ENCODE peak calls at places on chromosomes 7 and 10, in seven cellular contexts. O is stomach, C is thyroid gland, H is IMR-90, K is heart left ventricle, N is spleen, M is body of pancreas. G is an unnamed sample.

GRCh38 chr10:123986736-123987135 is 95.1 kb upstream of the CPXM2 start:
- DNase-seq in C (no peak), N (no peak), H (no peak), M (no peak), K (no peak), O (no peak), G (no peak)

GRCh38 chr7:111159426-111159825 is 68.5 kb downstream of the LRRN3 start:
- DNase-seq in O (no peak), C (no peak), H (peak; percentile 69), N (no peak), M (no peak), K (no peak), G (no peak)

GRCh38 chr10:101716891-101717659 is 22.1 kb upstream of the FBXW4 start:
- DNase-seq in H (no peak), K (no peak), C (no peak), N (no peak), M (no peak), O (no peak), G (no peak)

GRCh38 chr10:21020545-21020944 is 123.4 kb upstream of the NEBL start:
- DNase-seq in N (no peak), H (no peak), O (peak; percentile 32), K (no peak), M (peak; percentile 40), C (no peak), G (no peak)

GRCh38 chr7:148794476-148794875 is 89.6 kb downstream of the EZH2 start:
- DNase-seq in O (no peak), N (no peak), M (no peak), H (no peak), K (no peak), C (no peak), G (no peak)

GRCh38 chr7:135235841-135236240 is 2.2 kb downstream of the STRA8 start:
- DNase-seq in H (no peak), N (no peak), K (no peak), C (no peak), O (no peak), M (no peak), G (no peak)

GRCh38 chr10:48478980-48479811 is 125.7 kb downstream of the ARHGAP22 start:
- DNase-seq in H (no peak), O (peak; percentile 18), K (no peak), M (no peak), C (no peak), N (peak; percentile 61), G (no peak)

GRCh38 chr7:151599401-151600227 is 79.9 kb upstream of the RHEB start:
- DNase-seq in H (peak; percentile 93), C (no peak), K (peak; percentile 39), N (no peak), O (no peak), M (no peak), G (peak; percentile 75)

GRCh38 chr7:120725376-120726039 is 132.4 kb downstream of the TSPAN12 start:
- DNase-seq in N (no peak), K (no peak), C (no peak), M (no peak), O (no peak), H (peak; percentile 45), G (no peak)

GRCh38 chr7:138186951-138187351 is 110.7 kb downstream of the AKR1D1 start:
- DNase-seq in C (no peak), O (no peak), H (peak; percentile 4), M (no peak), N (no peak), K (peak; percentile 8), G (no peak)

GRCh38 chr10:5904227-5904626 is 14.2 kb downstream of the FBH1 start:
- DNase-seq in O (no peak), N (no peak), C (no peak), M (no peak), H (no peak), K (no peak), G (no peak)

GRCh38 chr7:85065306-85065705 is 121.5 kb downstream of the SEMA3D start:
- DNase-seq in O (no peak), K (peak; percentile 7), C (peak; percentile 45), M (no peak), H (peak; percentile 4), N (no peak), G (no peak)

GRCh38 chr7:34675749-34676374 is 17.8 kb downstream of the NPSR1 start:
- DNase-seq in M (peak; percentile 14), H (no peak), N (no peak), O (no peak), C (no peak), K (no peak), G (no peak)

GRCh38 chr7:105399043-105399725 is 10.5 kb upstream of the SRPK2 start:
- DNase-seq in K (no peak), C (no peak), N (no peak), H (peak; percentile 52), M (no peak), O (no peak), G (no peak)

GRCh38 chr10:117945651-117946050 is 101.1 kb downstream of the RAB11FIP2 start:
- DNase-seq in M (no peak), N (no peak), O (no peak), C (no peak), H (no peak), K (no peak), G (no peak)

GRCh38 chr7:50366311-50366710 is 61.8 kb downstream of the IKZF1 start:
- DNase-seq in N (no peak), O (no peak), M (no peak), H (no peak), C (no peak), K (no peak), G (no peak)

GRCh38 chr10:91378061-91378460 is 32.1 kb upstream of the HECTD2 start:
- DNase-seq in K (no peak), H (peak; percentile 13), C (no peak), M (no peak), O (no peak), N (no peak), G (no peak)

GRCh38 chr7:128166603-128167315 is 74.3 kb upstream of the LEP start:
- DNase-seq in M (peak; percentile 31), K (no peak), C (peak; percentile 9), N (no peak), O (no peak), H (no peak), G (no peak)
- H3K4me3 ChIP-seq in M (peak overlapping the region; percentile 24), K (peak overlapping the region; percentile 27), C (peak overlapping the region; percentile 20), N (peak overlapping the region; percentile 71), O (peak overlapping the region; percentile 44), H (peak overlapping the region; percentile 34), G (peak overlapping the region; percentile 25)

GRCh38 chr7:116952640-116953371 is 495 bp upstream of the ST7 start:
- DNase-seq in N (no peak), M (peak; percentile 75), C (no peak), H (peak; percentile 33), K (peak; percentile 54), O (peak; percentile 73), G (peak; percentile 61)

GRCh38 chr7:116954443-116954838 is 1.1 kb downstream of the ST7 start:
- DNase-seq in N (no peak), M (no peak), C (no peak), K (no peak), H (no peak), O (no peak), G (no peak)

GRCh38 chr7:116951366-116952292 is 1.7 kb upstream of the ST7 start:
- DNase-seq in C (no peak), K (no peak), H (no peak), M (no peak), O (no peak), N (no peak), G (no peak)

GRCh38 chr7:116953727-116954442 is 584 bp downstream of the ST7 start:
- DNase-seq in N (peak; percentile 90), C (peak; percentile 72), H (peak; percentile 88), K (peak; percentile 55), M (peak; percentile 70), O (peak; percentile 51), G (peak; percentile 56)

GRCh38 chr7:116953372-116953726 is at the start of gene ST7:
- DNase-seq in C (peak; percentile 59), H (peak; percentile 68), K (peak; percentile 55), O (peak; percentile 63), N (peak; percentile 88), M (peak; percentile 65), G (peak; percentile 66)
- TF ChIP-seq POLR2A in C (no peak), H (peak; percentile 51), K (no peak), O (no peak), N (no peak), M (peak; percentile 44), G (no peak)

DNA sequence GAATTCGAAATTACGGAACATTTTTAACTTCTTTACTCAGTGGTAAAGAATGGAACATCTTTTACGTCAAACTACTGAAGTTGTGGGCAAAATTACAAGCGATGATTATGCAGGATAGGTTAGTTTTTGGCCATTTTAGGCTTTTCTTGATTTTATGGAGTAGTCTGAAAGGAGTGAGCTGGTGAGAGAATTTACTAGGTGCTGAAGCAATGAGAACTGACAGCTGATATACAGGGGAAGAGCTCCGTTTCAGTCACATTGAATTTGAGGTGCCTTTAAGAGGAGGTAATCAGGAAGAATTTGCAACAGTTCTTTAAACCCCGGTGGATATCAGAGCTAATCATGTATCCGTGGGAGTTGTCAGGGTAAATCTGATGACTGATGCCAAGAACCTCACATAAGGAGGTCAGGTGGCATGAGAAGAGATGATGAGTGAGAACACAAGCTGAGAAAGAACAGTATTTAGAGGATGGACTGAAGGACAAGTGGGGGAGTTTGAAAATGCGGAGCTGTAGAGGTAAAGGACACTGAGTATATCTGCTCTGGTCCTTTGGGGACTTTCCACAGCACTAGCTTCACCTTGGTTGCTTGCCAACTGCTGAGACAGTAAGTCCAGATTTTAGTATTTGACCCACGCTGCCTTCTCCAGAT is 104.3 kb downstream of the AHR start:
- DNase-seq in N (no peak), H (no peak), K (no peak), C (no peak), M (no peak), O (no peak), G (no peak)
- H3K9me3 ChIP-seq in N (no peaks in the 10 kb centered on the region), H (no peaks in the 10 kb centered on the region), K (no peaks in the 10 kb centered on the region), C (no peaks in the 10 kb centered on the region), M (no peaks in the 10 kb centered on the region), O (no peaks in the 10 kb centered on the region), G (no peaks in the 10 kb centered on the region)

GRCh38 chr10:52454476-52454875 is 140.4 kb downstream of the DKK1 start:
- DNase-seq in C (no peak), H (no peak), K (no peak), O (no peak), M (no peak), N (no peak), G (no peak)

GRCh38 chr10:52451817-52452216 is 137.7 kb downstream of the DKK1 start:
- DNase-seq in M (no peak), C (no peak), K (no peak), N (no peak), H (peak; percentile 76), O (no peak), G (no peak)

GRCh38 chr10:52455095-52455494 is 141.0 kb downstream of the DKK1 start:
- DNase-seq in N (no peak), H (peak; percentile 30), K (no peak), M (no peak), C (no peak), O (no peak), G (no peak)

GRCh38 chr10:52452600-52453493 is 138.8 kb downstream of the DKK1 start:
- DNase-seq in C (no peak), K (no peak), M (no peak), O (no peak), H (no peak), N (no peak), G (no peak)

DNA sequence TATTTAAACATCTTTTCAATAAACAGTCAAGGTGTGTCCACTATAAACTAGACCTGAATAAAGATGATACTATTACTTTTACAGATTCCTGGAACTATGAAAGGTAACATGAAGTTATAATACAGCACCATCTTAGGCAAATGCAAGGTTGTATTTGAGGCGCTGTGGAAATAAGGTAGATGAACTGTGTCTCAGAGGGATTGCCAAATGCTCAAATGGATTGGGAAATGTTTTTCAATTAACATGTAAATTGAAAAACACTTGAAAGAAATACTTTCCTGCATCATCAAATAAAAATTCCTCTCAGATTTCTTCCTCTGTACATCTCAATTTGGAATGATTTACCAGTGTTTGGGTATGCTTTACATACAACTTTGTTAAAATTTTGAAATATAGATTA is 139.4 kb downstream of the DKK1 start:
- DNase-seq in M (no peak), K (no peak), H (no peak), N (no peak), O (no peak), C (no peak), G (no peak)
- H3K4me3 ChIP-seq in M (no peak overlapping the region), K (no peak overlapping the region), H (no peak overlapping the region), N (no peak overlapping the region), O (no peak overlapping the region), C (no peak overlapping the region), G (no peak overlapping the region)

G was measured in uterus.